ENCODE peak calls at places on chromosomes 2 and 18, in seven cellular contexts. O, V, K, W, G, I and Z are unnamed samples.

GRCh38 chr18:75454022-75454795 is 26.7 kb upstream of the SMIM21 start:
- DNase-seq in K (no peak), G (no peak), I (no peak), W (no peak), V (no peak), O (no peak), Z (peak)

GRCh38 chr18:3594760-3595241 is 144.8 kb downstream of the TGIF1 start:
- DNase-seq in W (no peak), O (peak), K (no peak), I (peak), V (no peak), G (no peak), Z (peak)

GRCh38 chr2:219056176-219056895 is 4.4 kb downstream of the IHH start:
- DNase-seq in G (no peak), O (no peak), V (no peak), W (no peak), I (no peak), K (no peak), Z (no peak)

GRCh38 chr2:10009811-10010781 is 33.3 kb upstream of the KLF11 start:
- DNase-seq in G (peak), I (peak), W (peak), V (no peak), O (peak), K (peak), Z (peak)

GRCh38 chr18:75544496-75544895 is 117.0 kb upstream of the SMIM21 start:
- DNase-seq in W (no peak), K (no peak), G (no peak), O (peak), V (no peak), I (peak), Z (peak)

GRCh38 chr2:11698009-11698922 is 28.3 kb upstream of the NTSR2 start:
- DNase-seq in V (peak), W (peak), G (peak), O (peak), K (peak), I (peak), Z (peak)

GRCh38 chr2:62216616-62217015 is 20.7 kb downstream of the B3GNT2 start:
- DNase-seq in W (no peak), G (no peak), O (peak), K (peak), V (no peak), I (peak), Z (peak)

GRCh38 chr18:75341267-75341666 is 86.2 kb downstream of the SMIM21 start:
- DNase-seq in W (no peak), K (no peak), V (no peak), I (peak), G (no peak), O (peak), Z (peak)

GRCh38 chr2:73105511-73105971 is 7.2 kb downstream of the RAB11FIP5 start:
- DNase-seq in O (no peak), I (no peak), V (no peak), G (no peak), K (peak), W (no peak), Z (no peak)

GRCh38 chr18:27808678-27809077 is 368.3 kb downstream of the CDH2 start:
- DNase-seq in W (no peak), G (no peak), I (peak), V (no peak), K (no peak), O (no peak), Z (peak)

GRCh38 chr18:36392163-36392887 is 94.8 kb downstream of the FHOD3 start:
- DNase-seq in I (no peak), V (peak), O (no peak), G (no peak), K (peak), W (no peak), Z (no peak)

GRCh38 chr18:64134044-64134757 is 14.7 kb downstream of the LINC00305 start:
- DNase-seq in V (no peak), O (no peak), G (no peak), I (peak), K (no peak), W (no peak), Z (peak)

GRCh38 chr2:8552264-8552913 is 129.5 kb upstream of the ID2 start:
- DNase-seq in I (no peak), O (no peak), W (no peak), V (no peak), G (no peak), K (peak), Z (no peak)

GRCh38 chr18:58785870-58786269 is 78.8 kb upstream of the ZNF532 start:
- DNase-seq in G (no peak), K (no peak), O (no peak), W (no peak), V (no peak), I (no peak), Z (no peak)

GRCh38 chr2:208256192-208256782 is 1.4 kb upstream of the IDH1 start:
- DNase-seq in G (no peak), O (no peak), W (no peak), K (no peak), V (peak), I (no peak), Z (no peak)

GRCh38 chr2:151979694-151980093 is 119.2 kb downstream of the CACNB4 start:
- DNase-seq in G (no peak), O (no peak), V (peak), W (no peak), I (no peak), K (no peak), Z (no peak)

GRCh38 chr2:236209996-236210395 is 41.8 kb upstream of the GBX2 start:
- DNase-seq in V (no peak), I (no peak), O (no peak), W (no peak), K (peak), G (no peak), Z (no peak)

GRCh38 chr2:218465987-218466633 is 47.2 kb downstream of the VIL1 start:
- DNase-seq in I (peak), W (no peak), V (peak), O (peak), G (no peak), K (no peak), Z (peak)

GRCh38 chr18:3453540-3454364 is 3.8 kb downstream of the TGIF1 start:
- DNase-seq in W (peak), G (peak), O (peak), K (peak), I (peak), V (peak), Z (peak)

GRCh38 chr18:73688851-73689659 is 458.6 kb downstream of the FBXO15 start:
- DNase-seq in I (peak), G (no peak), K (no peak), O (peak), V (peak), W (no peak), Z (peak)

GRCh38 chr2:102245266-102246151 is 58.7 kb downstream of the IL1RL2 start:
- DNase-seq in K (no peak), G (peak), W (no peak), O (peak), V (no peak), I (peak), Z (peak)

GRCh38 chr2:173300458-173300857 is 54.2 kb upstream of the CDCA7 start:
- DNase-seq in O (no peak), K (no peak), I (no peak), W (no peak), V (no peak), G (no peak), Z (no peak)

GRCh38 chr2:200677721-200678532 is 92.1 kb downstream of the AOX1 start:
- DNase-seq in G (peak), K (no peak), O (peak), I (peak), V (no peak), W (no peak), Z (peak)

GRCh38 chr2:133062174-133062573 is 392.2 kb upstream of the LYPD1 start:
- DNase-seq in W (no peak), I (peak), V (no peak), K (no peak), G (no peak), O (no peak), Z (no peak)

GRCh38 chr2:111667001-111667400 is 217.0 kb downstream of the ANAPC1 start:
- DNase-seq in W (no peak), K (peak), I (no peak), V (no peak), G (no peak), O (no peak), Z (no peak)
- H3K4me3 ChIP-seq in W (no peak), K (no peak), I (no peak), V (no peak), G (no peak), O (no peak), Z (no peak)

DNA sequence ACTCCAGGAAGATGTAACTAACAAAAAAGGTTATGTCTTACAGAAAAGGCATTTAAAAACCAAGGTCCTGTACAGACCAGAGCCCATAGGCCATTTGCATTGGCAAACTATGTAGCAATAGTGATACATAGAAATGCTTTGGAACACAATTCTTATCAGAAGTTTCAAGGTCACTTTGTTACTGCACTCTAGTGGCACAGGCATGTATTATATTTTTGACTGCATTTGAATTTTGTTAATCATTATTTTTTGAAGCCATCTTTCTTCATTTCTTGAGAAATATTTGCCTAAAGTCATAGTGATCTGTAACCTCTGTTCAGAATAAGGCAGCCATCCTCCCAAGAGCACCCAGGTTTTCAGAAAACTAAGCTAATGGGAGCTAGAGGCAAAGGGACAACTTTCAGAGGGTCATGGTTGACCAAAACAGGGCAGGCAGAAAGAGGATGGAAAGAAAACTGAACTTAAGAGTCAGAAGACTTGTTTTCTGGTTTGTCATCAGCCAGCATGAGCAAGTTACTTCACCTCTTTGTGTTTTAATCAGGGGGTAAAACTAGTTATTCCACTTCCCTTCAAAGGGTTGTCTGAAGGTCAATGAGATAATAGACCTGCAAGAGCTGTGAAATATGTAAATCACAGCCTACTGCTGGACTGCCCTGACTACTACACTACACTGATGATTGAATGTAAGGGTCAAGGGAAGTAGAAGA is 41.5 kb downstream of the SLC38A11 start:
- DNase-seq in G (no peak), O (peak), V (peak), K (no peak), W (no peak), I (peak), Z (peak)
- TF ChIP-seq CTCF in G (peak), O (peak), V (peak), K (peak), W (peak), I (peak), Z (peak)

DNA sequence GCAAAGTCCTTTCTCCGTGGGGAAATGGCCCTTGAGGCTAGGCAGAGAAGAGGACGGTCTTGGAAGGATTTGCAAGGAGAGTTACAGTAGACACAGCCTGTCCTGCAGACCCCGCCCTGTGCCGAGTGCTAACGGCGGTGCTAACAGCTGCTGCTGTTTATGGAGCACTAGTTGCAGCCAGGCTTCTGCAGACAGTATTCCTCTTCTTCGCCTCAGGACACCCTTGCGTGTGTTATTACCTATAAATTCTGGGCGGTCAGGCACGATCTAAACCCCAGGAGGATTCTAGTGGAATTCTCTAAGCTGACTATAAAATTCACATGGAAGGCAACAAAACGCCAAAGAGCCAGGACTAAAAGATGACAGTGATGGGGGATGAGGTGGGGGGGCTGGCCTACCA is 139.8 kb downstream of the GLI2 start:
- DNase-seq in K (no peak), G (peak), V (no peak), I (peak), O (peak), W (peak), Z (no peak)
- H3K4me3 ChIP-seq in K (no peak), G (no peak), V (no peak), I (no peak), O (no peak), W (no peak), Z (no peak)

GRCh38 chr18:62066121-62066818 is 120.6 kb downstream of the PIGN start:
- DNase-seq in V (no peak), O (no peak), K (no peak), G (no peak), I (peak), W (no peak), Z (no peak)
- TF ChIP-seq CTCF in V (no peak), O (no peak), K (no peak), G (no peak), I (no peak), W (no peak), Z (no peak)

DNA sequence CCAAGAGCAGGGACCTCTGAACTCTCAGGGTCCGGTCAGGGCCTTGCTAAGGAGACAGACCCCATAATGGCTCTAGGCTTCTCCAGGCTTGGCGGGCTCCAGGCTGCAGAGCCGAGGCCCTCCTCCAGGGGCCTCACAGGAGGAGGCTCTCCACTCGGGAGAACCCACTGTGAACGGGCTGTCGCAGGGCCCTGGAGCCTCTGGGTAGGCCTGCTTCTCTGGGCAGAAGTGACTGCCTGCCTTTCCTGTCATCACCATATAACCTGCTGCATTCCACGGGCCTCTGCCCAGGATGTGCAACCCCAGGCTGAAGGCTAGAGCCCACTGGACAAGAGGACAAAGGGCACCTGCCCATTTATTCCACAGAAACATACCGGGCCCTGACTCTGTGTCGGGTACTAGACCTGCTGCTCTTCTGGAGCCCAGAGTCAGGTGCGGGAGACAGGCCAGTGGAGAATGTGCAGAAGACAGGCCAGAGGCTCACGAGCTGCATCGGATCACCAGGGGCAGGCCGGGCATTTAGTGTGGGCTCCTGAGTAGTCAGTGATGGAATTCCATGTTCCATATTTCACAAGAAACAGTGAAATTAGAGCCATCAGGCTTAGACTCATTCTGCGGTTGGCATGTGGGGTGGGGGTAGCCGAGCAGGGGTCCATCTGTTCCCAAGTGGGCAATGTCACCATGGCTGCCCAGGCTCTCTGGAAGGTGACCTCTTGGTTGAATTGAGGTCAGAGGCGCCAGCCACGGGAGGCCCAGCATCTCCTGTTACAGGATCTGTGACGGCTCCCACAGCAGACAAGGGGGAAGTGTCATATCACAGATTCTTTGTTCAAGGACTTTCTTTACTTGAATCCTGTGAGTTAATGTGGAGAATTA is 220.8 kb downstream of the SH3RF3 start:
- DNase-seq in O (no peak), I (no peak), W (no peak), K (peak), V (peak), G (no peak), Z (no peak)
- H3K4me3 ChIP-seq in O (no peak), I (no peak), W (no peak), K (no peak), V (no peak), G (no peak), Z (no peak)